ENCODE peak calls at places on chromosomes 3 and 15, in six cellular contexts. A is dorsolateral prefrontal cortex, K is GM12865, V is choroid plexus epithelial cell, C is lower lobe of right lung, D is natural killer cell. P is an unnamed sample.

GRCh38 chr3:132196113-132196512 is 121.1 kb upstream of the ACP3 start:
- DNase-seq in C (no peak), V (no peak), A (no peak), D (no peak), K (no peak), P (no peak)

GRCh38 chr3:76554717-76555116 is 485.2 kb upstream of the ROBO2 start:
- DNase-seq in V (peak), D (no peak), A (no peak), K (no peak), C (no peak), P (no peak)

GRCh38 chr3:39062180-39062579 is 10.4 kb downstream of the WDR48 start:
- DNase-seq in K (no peak), A (no peak), V (no peak), D (no peak), C (no peak), P (no peak)

GRCh38 chr15:87591521-87591920 is 665.0 kb downstream of the NTRK3 start:
- DNase-seq in D (no peak), A (no peak), C (no peak), K (no peak), V (no peak), P (no peak)

GRCh38 chr3:4524423-4524769 is 31.2 kb downstream of the ITPR1 start:
- DNase-seq in D (no peak), K (no peak), C (no peak), V (no peak), A (no peak), P (no peak)

GRCh38 chr3:64260391-64260790 is 35.1 kb upstream of the PRICKLE2 start:
- DNase-seq in C (no peak), A (no peak), K (no peak), D (no peak), V (peak), P (no peak)

GRCh38 chr3:124814620-124815421 is 72.3 kb downstream of the ITGB5 start:
- DNase-seq in A (no peak), V (peak), K (no peak), C (no peak), D (no peak), P (no peak)

GRCh38 chr3:65742914-65743313 is 295.8 kb downstream of the MAGI1 start:
- DNase-seq in D (no peak), V (peak), A (no peak), K (no peak), C (no peak), P (no peak)

GRCh38 chr3:122880624-122881023 is 85.8 kb downstream of the SLC49A4 start:
- DNase-seq in V (no peak), C (no peak), D (no peak), K (no peak), A (no peak), P (no peak)

GRCh38 chr3:46628980-46629379 is 16.7 kb downstream of the FAM240A start:
- DNase-seq in D (no peak), K (no peak), V (no peak), C (no peak), A (peak), P (no peak)

GRCh38 chr3:8482263-8482662 is 19.4 kb upstream of the LMCD1 start:
- DNase-seq in C (no peak), K (no peak), V (no peak), D (no peak), A (no peak), P (no peak)

GRCh38 chr3:36796896-36797295 is 32.5 kb upstream of the DCLK3 start:
- DNase-seq in C (no peak), D (no peak), V (peak), K (no peak), A (no peak), P (no peak)

GRCh38 chr3:54510506-54510905 is 388.2 kb downstream of the CACNA2D3 start:
- DNase-seq in C (no peak), K (no peak), A (no peak), V (no peak), D (no peak), P (no peak)

GRCh38 chr3:59023612-59024011 is 26.2 kb downstream of the CFAP20DC start:
- DNase-seq in V (no peak), K (no peak), D (no peak), C (no peak), A (no peak), P (no peak)

GRCh38 chr15:47384316-47384715 is 333.0 kb upstream of the SEMA6D start:
- DNase-seq in K (no peak), D (no peak), A (no peak), C (no peak), V (peak), P (no peak)

GRCh38 chr15:77002954-77003912 is 8.3 kb downstream of the PSTPIP1 start:
- DNase-seq in A (no peak), D (peak), C (peak), V (no peak), K (peak), P (peak)

GRCh38 chr3:195558602-195559001 is 15.5 kb upstream of the PPP1R2 start:
- DNase-seq in A (no peak), C (no peak), K (peak), D (no peak), V (peak), P (peak)

GRCh38 chr3:9666704-9667445 is 17.6 kb downstream of the MTMR14 start:
- DNase-seq in A (no peak), C (no peak), D (no peak), K (no peak), V (no peak), P (no peak)

GRCh38 chr15:93135997-93136397 is 47.0 kb upstream of the RGMA start:
- DNase-seq in A (no peak), K (no peak), C (no peak), V (no peak), D (no peak), P (no peak)

GRCh38 chr3:11908981-11909698 is 62.5 kb upstream of the TAMM41 start:
- DNase-seq in D (no peak), V (no peak), C (no peak), K (peak), A (no peak), P (no peak)

DNA sequence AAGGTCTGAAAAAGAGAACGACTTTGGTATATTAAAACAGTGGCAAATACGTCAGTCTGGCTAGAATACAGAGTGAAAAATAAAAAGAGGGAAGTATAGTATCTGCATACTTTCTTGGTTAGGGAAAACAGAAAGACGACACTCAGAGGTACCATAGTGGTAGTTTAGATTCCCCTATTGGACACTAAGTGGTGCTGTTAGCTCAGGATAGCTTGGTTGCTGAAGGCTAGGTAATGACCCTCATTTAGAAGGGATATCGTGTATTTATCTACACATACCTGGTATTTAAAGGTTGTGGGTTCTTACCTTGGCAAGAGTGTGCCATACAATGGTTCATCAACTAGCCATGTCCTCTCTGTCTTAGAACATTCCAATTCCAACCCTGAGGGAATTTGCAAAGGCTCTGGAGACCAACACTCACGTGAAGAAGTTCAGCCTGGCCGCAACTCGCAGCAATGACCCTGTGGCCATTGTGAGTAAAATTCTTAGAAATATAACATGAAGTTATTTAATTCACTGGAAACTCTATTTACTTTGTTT is 31.0 kb downstream of the TMOD2 start:
- DNase-seq in A (no peak), D (no peak), C (no peak), V (peak), K (peak), P (no peak)
- TF ChIP-seq CTCF in A (no peak), D (peak), C (peak), V (peak), K (no peak), P (no peak)

GRCh38 chr3:116614795-116615362 is 94.7 kb upstream of the TUSC7 start:
- DNase-seq in A (no peak), K (peak), V (peak), C (no peak), D (no peak), P (peak)
- TF ChIP-seq CTCF in A (peak), K (peak), V (peak), C (no peak), D (no peak), P (peak)

GRCh38 chr3:134527037-134527436 is 41.2 kb downstream of the CEP63 start:
- DNase-seq in A (no peak), K (peak), D (no peak), V (peak), C (no peak), P (no peak)
- TF ChIP-seq CTCF in A (no peak), K (peak), D (no peak), V (peak), C (peak), P (peak)

GRCh38 chr3:150411106-150411460 is 3.0 kb downstream of the TSC22D2 start:
- DNase-seq in K (no peak), A (no peak), V (no peak), D (no peak), C (no peak), P (no peak)

GRCh38 chr3:150409527-150410310 is 1.6 kb downstream of the TSC22D2 start:
- DNase-seq in A (peak), D (peak), K (peak), C (peak), V (peak), P (peak)

GRCh38 chr3:150409125-150409526 is 1.0 kb downstream of the TSC22D2 start:
- DNase-seq in A (peak), K (no peak), V (no peak), D (no peak), C (no peak), P (no peak)

GRCh38 chr3:150411971-150412370 is 3.9 kb downstream of the TSC22D2 start:
- DNase-seq in C (no peak), D (no peak), V (peak), A (no peak), K (no peak), P (no peak)

GRCh38 chr3:150410311-150411105 is 2.4 kb downstream of the TSC22D2 start:
- DNase-seq in C (peak), A (peak), D (peak), V (no peak), K (peak), P (peak)
- TF ChIP-seq CTCF in C (peak), A (no peak), D (no peak), V (no peak), K (no peak), P (no peak)

GRCh38 chr3:186275436-186275835 is 86.6 kb downstream of the DGKG start:
- DNase-seq in V (no peak), K (no peak), C (no peak), D (no peak), A (no peak), P (no peak)

GRCh38 chr3:186280737-186281136 is 81.3 kb downstream of the DGKG start:
- DNase-seq in V (no peak), C (no peak), A (no peak), D (no peak), K (no peak), P (no peak)

GRCh38 chr3:186273586-186273985 is 88.4 kb downstream of the DGKG start:
- DNase-seq in A (no peak), V (no peak), K (no peak), D (no peak), C (no peak), P (no peak)

GRCh38 chr3:186281172-186281571 is 80.9 kb downstream of the DGKG start:
- DNase-seq in K (no peak), A (no peak), V (peak), D (no peak), C (no peak), P (no peak)

GRCh38 chr3:186277268-186277909 is 84.6 kb downstream of the DGKG start:
- DNase-seq in D (no peak), V (peak), A (no peak), K (no peak), C (no peak), P (no peak)
- TF ChIP-seq CTCF in D (no peak), V (peak), A (peak), K (no peak), C (peak), P (no peak)

DNA sequence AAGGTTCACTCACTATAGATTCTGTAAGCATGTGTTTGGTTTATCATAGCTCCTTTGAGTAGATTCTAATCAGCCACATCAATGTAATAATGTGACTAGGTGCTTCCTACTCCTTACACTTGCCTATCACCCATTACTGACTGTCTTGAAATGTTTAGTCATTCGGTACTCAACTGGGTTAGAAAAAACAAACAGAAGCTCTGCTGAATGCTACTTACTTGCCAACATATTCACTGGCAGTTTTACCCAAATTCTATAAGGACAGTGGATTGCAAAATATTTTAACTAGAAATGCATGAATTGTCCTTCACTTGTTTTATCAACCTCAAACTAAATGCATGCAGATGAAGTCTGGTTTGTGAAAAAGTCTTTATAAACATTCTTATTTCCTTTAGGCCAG is 352.1 kb upstream of the ALCAM start:
- DNase-seq in A (no peak), V (peak), K (no peak), D (no peak), C (no peak), P (no peak)
- TF ChIP-seq CTCF in A (no peak), V (no peak), K (no peak), D (no peak), C (no peak), P (no peak)

GRCh38 chr3:42668403-42668740 is 14.9 kb downstream of the ZBTB47 start:
- DNase-seq in A (no peak), V (no peak), D (peak), K (no peak), C (no peak), P (no peak)

GRCh38 chr3:42667096-42667522 is 13.6 kb downstream of the ZBTB47 start:
- DNase-seq in C (no peak), K (no peak), V (no peak), D (no peak), A (peak), P (no peak)

GRCh38 chr3:42668793-42669217 is 15.3 kb downstream of the ZBTB47 start:
- DNase-seq in K (no peak), D (no peak), V (no peak), A (no peak), C (no peak), P (no peak)

GRCh38 chr3:42666577-42666998 is 13.1 kb downstream of the ZBTB47 start:
- DNase-seq in V (no peak), K (no peak), A (no peak), D (no peak), C (no peak), P (peak)

DNA sequence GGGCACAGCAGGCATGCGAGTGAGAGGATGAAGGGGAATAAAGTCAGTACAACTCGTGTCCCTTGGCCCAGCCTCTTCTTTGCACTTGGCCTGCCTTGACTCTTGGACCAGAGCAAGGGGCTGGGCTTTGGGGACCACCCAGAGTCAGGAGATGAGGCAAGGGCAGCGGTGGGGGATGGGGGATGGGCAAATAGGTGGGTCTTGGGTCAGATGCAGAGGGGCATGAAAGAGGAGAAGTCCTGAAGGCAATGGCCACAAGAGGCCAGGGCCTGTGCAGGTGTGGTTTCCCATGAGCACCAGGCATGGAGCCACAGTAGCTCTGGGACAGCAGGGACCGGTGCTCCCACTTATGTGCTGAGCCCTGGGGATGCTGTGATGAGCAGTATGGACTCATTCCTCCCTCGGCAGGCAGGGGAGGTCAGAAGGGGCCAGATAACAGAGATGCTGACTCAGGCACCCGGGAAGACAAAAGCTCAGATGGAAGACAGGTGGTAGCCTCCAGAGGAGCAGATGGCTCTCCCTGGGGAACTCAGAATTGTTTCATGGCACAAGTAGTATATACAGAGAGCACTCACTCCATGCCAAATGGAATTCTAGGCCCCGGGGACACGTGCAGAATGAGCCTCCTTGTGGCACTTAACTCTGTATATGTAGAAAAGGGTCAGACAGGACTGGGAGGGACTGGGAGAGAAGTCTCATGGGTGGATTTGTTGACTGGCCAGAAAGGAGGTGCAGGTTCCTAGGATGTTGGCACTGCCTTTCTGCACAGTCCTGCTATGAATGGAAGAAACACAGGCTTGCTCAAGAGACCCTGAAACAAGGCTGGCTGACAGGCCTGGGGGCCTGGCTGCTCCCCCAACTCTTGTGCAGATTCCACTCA is 14.3 kb downstream of the ZBTB47 start:
- DNase-seq in C (no peak), V (no peak), K (no peak), D (no peak), A (no peak), P (no peak)
- TF ChIP-seq CTCF in C (no peak), V (no peak), K (no peak), D (no peak), A (no peak), P (no peak)

GRCh38 chr15:63041982-63042878 is at the start of gene TPM1:
- DNase-seq in D (no peak), A (peak), C (peak), V (peak), K (no peak), P (peak)
- TF ChIP-seq CTCF in D (no peak), A (no peak), C (no peak), V (peak), K (no peak), P (no peak)